ENCODE peak calls at places on chromosomes 3 and 15, in six cellular contexts. T is stimulated activated CD4-positive, alpha-beta T cell treated with anti-CD3 and anti-CD28 coated beads, Interleukin-4, amount 100 ng/mL, for 1 hour; I is uterus; B is IMR-90; Z is fibroblast of the conjunctiva; N is activated CD4-positive, alpha-beta T cell treated with anti-CD3 and anti-CD28 coated beads, Interleukin-2, amount 10 ng/mL, durations not matched to agents 7 days and 5 days. W is an unnamed sample.

GRCh38 chr15:89419370-89419984 is 76.9 kb downstream of the RHCG start:
- DNase-seq in I (peak), B (peak), T (peak), N (peak), Z (no peak), W (no peak)

GRCh38 chr3:197750863-197751737 is 1.4 kb downstream of the FYTTD1 start:
- DNase-seq in B (peak), Z (peak), N (peak), I (peak), T (peak), W (no peak)

GRCh38 chr3:98893740-98894139 is 7.8 kb downstream of the DCBLD2 start:
- DNase-seq in T (no peak), B (peak), I (no peak), N (no peak), Z (no peak), W (no peak)

GRCh38 chr3:48417529-48418108 is 12.3 kb downstream of the PLXNB1 start:
- DNase-seq in T (no peak), Z (no peak), I (no peak), N (no peak), B (no peak), W (no peak)

GRCh38 chr15:91517491-91518200 is 335.9 kb upstream of the SLCO3A1 start:
- DNase-seq in I (no peak), B (peak), Z (peak), N (no peak), T (no peak), W (no peak)

GRCh38 chr3:25603703-25604102 is 61.0 kb downstream of the TOP2B start:
- DNase-seq in Z (no peak), B (no peak), I (no peak), T (no peak), N (no peak), W (no peak)

GRCh38 chr3:194141415-194142155 is 5.6 kb downstream of the HES1 start:
- DNase-seq in T (peak), N (peak), Z (no peak), B (peak), I (peak), W (peak)

GRCh38 chr15:65532738-65533051 is 2.4 kb downstream of the HACD3 start:
- DNase-seq in N (no peak), Z (no peak), B (peak), I (no peak), T (no peak), W (no peak)

GRCh38 chr3:107208100-107208499 is 169.1 kb upstream of the CCDC54 start:
- DNase-seq in N (no peak), I (peak), B (peak), T (no peak), Z (peak), W (peak)

GRCh38 chr3:186520957-186521842 is 23.0 kb downstream of the CRYGS start:
- DNase-seq in Z (no peak), I (no peak), B (no peak), T (no peak), N (no peak), W (no peak)

GRCh38 chr15:85289677-85290365 is 90.6 kb upstream of the AKAP13 start:
- DNase-seq in I (no peak), N (peak), Z (peak), T (no peak), B (peak), W (peak)

GRCh38 chr3:186241910-186242821 is 119.9 kb downstream of the DGKG start:
- DNase-seq in B (peak), T (peak), N (peak), I (peak), Z (no peak), W (peak)

GRCh38 chr3:183253961-183254815 is 1.1 kb downstream of the B3GNT5 start:
- DNase-seq in Z (no peak), I (peak), B (peak), N (no peak), T (peak), W (no peak)

GRCh38 chr3:40827942-40828688 is 303.4 kb downstream of the ZNF621 start:
- DNase-seq in T (no peak), B (no peak), N (no peak), I (no peak), Z (no peak), W (no peak)

GRCh38 chr3:117486709-117487394 is 777.3 kb downstream of the TUSC7 start:
- DNase-seq in N (no peak), I (no peak), B (no peak), T (no peak), Z (no peak), W (peak)

GRCh38 chr3:170907519-170908234 is 760 bp downstream of the EIF5A2 start:
- DNase-seq in B (peak), Z (no peak), T (no peak), N (no peak), I (no peak), W (no peak)

GRCh38 chr15:98501192-98501591 is 147.1 kb upstream of the IGF1R start:
- DNase-seq in T (no peak), N (no peak), Z (no peak), B (no peak), I (no peak), W (no peak)

GRCh38 chr15:46260937-46261336 is 626.1 kb downstream of the SQOR start:
- DNase-seq in N (no peak), I (no peak), Z (no peak), B (no peak), T (no peak), W (no peak)

GRCh38 chr15:44662478-44663409 is 718 bp downstream of the SPG11 start:
- DNase-seq in Z (peak), I (peak), B (peak), N (peak), T (peak), W (peak)